ENCODE peak calls at places on chromosome 15, in six cellular contexts. X, A, C, W, D and B are unnamed samples.

GRCh38 chr15:79942656-79943481 is 28.1 kb downstream of the BCL2A1 start:
- DNase-seq in X (peak), C (no peak), D (no peak), W (no peak), A (no peak), B (peak)

GRCh38 chr15:79543097-79543496 is 111.0 kb downstream of the MINAR1 start:
- DNase-seq in A (no peak), C (no peak), X (no peak), D (no peak), W (no peak), B (no peak)

GRCh38 chr15:39392469-39393047 is 188.3 kb upstream of the THBS1 start:
- DNase-seq in D (no peak), X (no peak), W (no peak), A (no peak), C (no peak), B (peak)

GRCh38 chr15:56602253-56602652 is 131.1 kb downstream of the ZNF280D start:
- DNase-seq in X (no peak), D (no peak), W (no peak), C (no peak), A (no peak), B (no peak)

GRCh38 chr15:53716909-53717878 is 42.3 kb downstream of the WDR72 start:
- DNase-seq in W (no peak), C (no peak), X (peak), D (no peak), A (no peak), B (peak)

GRCh38 chr15:31597466-31597865 is 270.8 kb downstream of the KLF13 start:
- DNase-seq in D (no peak), X (no peak), C (no peak), W (no peak), A (no peak), B (no peak)

GRCh38 chr15:87902772-87903388 is 353.7 kb downstream of the NTRK3 start:
- DNase-seq in W (no peak), X (no peak), A (no peak), C (no peak), D (peak), B (no peak)

GRCh38 chr15:65659502-65660052 is 37.8 kb downstream of the SLC24A1 start:
- DNase-seq in X (no peak), D (no peak), W (no peak), C (no peak), A (no peak), B (no peak)

GRCh38 chr15:65130941-65131340 is 2.7 kb downstream of the PDCD7 start:
- DNase-seq in W (no peak), X (no peak), D (no peak), C (no peak), A (no peak), B (peak)

GRCh38 chr15:60651155-60651554 is 172.2 kb upstream of the ICE2 start:
- DNase-seq in A (no peak), W (no peak), C (no peak), D (no peak), X (no peak), B (no peak)

GRCh38 chr15:38622908-38623307 is 58.3 kb upstream of the RASGRP1 start:
- DNase-seq in A (no peak), X (no peak), W (no peak), C (no peak), D (no peak), B (no peak)

GRCh38 chr15:88959445-88959844 is 46.3 kb upstream of the MFGE8 start:
- DNase-seq in D (no peak), C (no peak), X (no peak), W (no peak), A (no peak), B (no peak)

GRCh38 chr15:25182098-25182478 is 227.3 kb downstream of the SNRPN start:
- DNase-seq in D (no peak), A (no peak), C (no peak), W (no peak), X (no peak), B (no peak)

GRCh38 chr15:100740105-100740504 is 137.7 kb downstream of the ASB7 start:
- DNase-seq in X (no peak), A (no peak), C (no peak), D (no peak), W (no peak), B (no peak)

GRCh38 chr15:41150279-41150678 is 34.2 kb upstream of the INO80 start:
- DNase-seq in A (no peak), C (no peak), X (no peak), D (no peak), W (no peak), B (no peak)

GRCh38 chr15:66100761-66101160 is 152.8 kb downstream of the MEGF11 start:
- DNase-seq in A (no peak), X (no peak), W (no peak), C (no peak), D (no peak), B (no peak)

GRCh38 chr15:33313491-33313890 is 2.7 kb downstream of the RYR3 start:
- DNase-seq in W (no peak), A (no peak), X (peak), C (no peak), D (no peak), B (peak)

GRCh38 chr15:92848852-92849598 is 51.1 kb upstream of the CHD2 start:
- DNase-seq in W (no peak), C (peak), A (no peak), X (no peak), D (no peak), B (no peak)

GRCh38 chr15:45093622-45094357 is 20.2 kb downstream of the DUOX2 start:
- DNase-seq in C (no peak), W (no peak), A (no peak), X (no peak), D (no peak), B (no peak)